ENCODE peak calls at places on chromosomes 6 and 20, in seven cellular contexts. M, E, X, S, O, Z and T are unnamed samples.

GRCh38 chr6:121984956-121985355 is 414.5 kb upstream of the HSF2 start:
- DNase-seq in Z (no peak), X (no peak), O (no peak), M (no peak), E (no peak), S (no peak), T (no peak)

GRCh38 chr20:29443819-29444218 is 1813.6 kb upstream of the DEFB115 start:
- DNase-seq in O (no peak), M (no peak), S (no peak), Z (no peak), X (no peak), E (no peak), T (no peak)

GRCh38 chr6:36546958-36547645 is at the start of gene STK38:
- DNase-seq in O (peak; percentile 99), M (peak; percentile 87), X (peak; percentile 97), S (peak; percentile 84), E (peak; percentile 76), Z (peak; percentile 47), T (peak; percentile 22)

GRCh38 chr20:19659468-19659867 is 98.6 kb upstream of the RIN2 start:
- DNase-seq in Z (no peak), S (no peak), O (no peak), M (no peak), E (no peak), X (no peak), T (no peak)

GRCh38 chr6:138815797-138816528 is 20.1 kb downstream of the ECT2L start:
- DNase-seq in X (no peak), S (peak; percentile 75), Z (peak; percentile 45), M (peak; percentile 78), O (peak; percentile 56), E (peak; percentile 46), T (peak; percentile 46)

GRCh38 chr6:5282191-5282623 is 20.9 kb downstream of the FARS2 start:
- DNase-seq in Z (no peak), O (no peak), E (no peak), X (no peak), M (no peak), S (no peak), T (no peak)

GRCh38 chr6:152984387-152984872 is 1.6 kb upstream of the FBXO5 start:
- DNase-seq in M (no peak), S (no peak), O (no peak), Z (no peak), X (no peak), E (no peak), T (no peak)

GRCh38 chr6:47741807-47742206 is 40.0 kb upstream of the OPN5 start:
- DNase-seq in S (no peak), X (no peak), E (no peak), Z (no peak), M (peak; percentile 44), O (no peak), T (no peak)

GRCh38 chr6:98641929-98642328 is 192.4 kb upstream of the POU3F2 start:
- DNase-seq in E (no peak), X (no peak), S (peak; percentile 5), O (no peak), Z (no peak), M (peak; percentile 46), T (no peak)

GRCh38 chr20:23309781-23310180 is 40.8 kb upstream of the NXT1 start:
- DNase-seq in Z (no peak), E (no peak), M (no peak), O (no peak), X (no peak), S (no peak), T (no peak)

GRCh38 chr6:36469946-36470345 is 27.1 kb downstream of the KCTD20 start:
- DNase-seq in X (no peak), O (no peak), M (no peak), S (no peak), Z (no peak), E (no peak), T (no peak)

DNA sequence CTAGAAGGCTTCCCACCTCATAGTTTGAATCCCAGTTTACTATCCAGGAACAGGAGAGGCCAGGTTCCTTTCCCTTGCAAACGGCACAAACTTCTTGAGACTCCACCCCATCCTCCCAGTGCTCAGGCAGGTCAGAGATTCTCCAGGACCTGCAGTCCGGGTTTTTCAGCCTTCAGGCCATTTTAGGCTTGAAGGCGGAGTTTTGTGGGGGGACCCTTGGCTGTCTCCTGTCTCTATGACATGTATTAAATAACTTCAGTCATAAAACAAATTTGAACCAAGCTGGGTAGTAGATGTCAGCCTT is 230.1 kb downstream of the NFATC2 start:
- DNase-seq in X (no peak), O (no peak), S (no peak), Z (no peak), M (no peak), E (no peak), T (no peak)
- H3K4me3 ChIP-seq in X (no peak overlapping the region), O (no peak overlapping the region), S (no peak overlapping the region), Z (no peak overlapping the region), M (no peak overlapping the region), E (no peak overlapping the region), T (no peak overlapping the region)

DNA sequence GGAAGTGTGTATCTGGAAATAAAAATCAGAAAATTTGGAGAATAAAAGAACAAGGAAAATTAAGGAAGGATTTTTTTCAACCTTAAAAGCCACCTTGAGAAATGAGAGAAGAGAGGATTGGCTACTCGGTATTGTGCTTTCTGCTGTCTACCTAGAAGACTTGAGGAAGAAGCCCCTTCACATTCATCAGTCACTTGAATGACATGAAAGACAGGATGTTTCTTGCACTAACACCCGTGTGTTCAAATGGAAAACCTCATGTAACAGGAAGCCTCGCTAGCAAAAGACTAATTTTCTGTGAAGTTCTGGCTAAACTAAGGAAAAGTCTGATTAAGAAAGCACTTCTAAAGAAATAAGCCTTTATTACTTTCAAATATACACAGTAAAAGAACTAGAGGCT is 70.0 kb downstream of the OLIG3 start:
- DNase-seq in M (no peak), Z (no peak), O (no peak), E (no peak), S (no peak), X (no peak), T (no peak)
- H3K4me3 ChIP-seq in M (no peak overlapping the region), Z (no peak overlapping the region), O (no peak overlapping the region), E (no peak overlapping the region), S (no peak overlapping the region), X (no peak overlapping the region), T (no peak overlapping the region)

GRCh38 chr6:27891300-27891913 is 20.8 kb downstream of the OR2B2 start:
- DNase-seq in Z (no peak), M (no peak), O (no peak), X (no peak), S (no peak), E (no peak), T (no peak)

GRCh38 chr6:27893059-27893835 is 18.9 kb downstream of the OR2B2 start:
- DNase-seq in Z (peak; percentile 93), O (peak; percentile 81), M (peak; percentile 99), X (peak; percentile 80), E (peak; percentile 97), S (peak; percentile 97), T (peak; percentile 98)

GRCh38 chr6:27893836-27894807 is 18.1 kb downstream of the OR2B2 start:
- DNase-seq in X (peak; percentile 88), O (peak; percentile 66), M (peak; percentile 96), S (peak; percentile 94), Z (peak; percentile 86), E (peak; percentile 74), T (peak; percentile 86)

GRCh38 chr6:27890351-27891299 is 21.6 kb downstream of the OR2B2 start:
- DNase-seq in Z (peak; percentile 87), X (peak; percentile 58), M (peak; percentile 96), E (peak; percentile 96), O (peak; percentile 75), S (peak; percentile 93), T (no peak)

DNA sequence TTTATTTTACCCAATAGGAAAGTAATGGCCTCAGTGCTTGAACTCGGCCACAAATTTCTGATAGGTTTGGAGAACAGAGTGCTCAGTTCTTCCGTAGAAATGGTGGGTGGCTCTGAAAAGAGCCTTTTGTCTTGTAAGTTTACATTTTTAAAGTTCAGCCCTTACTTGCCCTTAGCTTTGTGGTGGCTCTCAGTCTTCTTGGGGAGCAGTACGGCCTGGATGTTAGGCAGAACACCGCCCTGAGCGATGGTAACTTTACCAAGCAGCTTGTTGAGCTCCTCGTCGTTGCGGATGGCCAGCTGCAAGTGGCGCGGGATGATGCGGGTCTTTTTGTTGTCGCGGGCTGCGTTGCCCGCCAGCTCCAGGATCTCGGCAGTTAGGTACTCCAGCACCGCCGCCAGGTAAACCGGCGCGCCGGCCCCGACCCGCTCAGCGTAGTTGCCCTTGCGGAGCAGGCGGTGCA is 19.6 kb downstream of the OR2B2 start:
- DNase-seq in E (no peak), X (no peak), Z (no peak), M (no peak), O (no peak), S (no peak), T (no peak)
- H3K4me3 ChIP-seq in E (peak overlapping the region; percentile 67), X (peak overlapping the region; percentile 77), Z (peak overlapping the region; percentile 44), M (peak overlapping the region; percentile 71), O (peak overlapping the region; percentile 75), S (peak overlapping the region; percentile 79), T (peak overlapping the region; percentile 76)

GRCh38 chr20:49985617-49986016 is 2.8 kb downstream of the SNAI1 start:
- DNase-seq in X (no peak), E (no peak), Z (no peak), M (no peak), S (no peak), O (no peak), T (no peak)
- H3K4me3 ChIP-seq in X (peak overlapping the region; percentile 76), E (peak overlapping the region; percentile 94), Z (peak overlapping the region; percentile 20), M (peak overlapping the region; percentile 97), S (peak overlapping the region; percentile 97), O (peak overlapping the region; percentile 76), T (no peak overlapping the region)

GRCh38 chr20:37310951-37311350 is 21.5 kb downstream of the MANBAL start:
- DNase-seq in Z (no peak), M (no peak), X (no peak), E (no peak), O (no peak), S (no peak), T (no peak)
- H3K4me3 ChIP-seq in Z (no peak overlapping the region), M (no peak overlapping the region), X (no peak overlapping the region), E (no peak overlapping the region), O (no peak overlapping the region), S (no peak overlapping the region), T (no peak overlapping the region)

GRCh38 chr6:15504040-15504491 is 158.8 kb downstream of the DTNBP1 start:
- DNase-seq in E (no peak), Z (no peak), O (peak; percentile 46), X (peak; percentile 82), M (peak; percentile 55), S (peak; percentile 33), T (no peak)
- H3K4me3 ChIP-seq in E (peak overlapping the region; percentile 20), Z (no peak overlapping the region), O (peak overlapping the region; percentile 49), X (peak overlapping the region; percentile 50), M (no peak overlapping the region), S (no peak overlapping the region), T (no peak overlapping the region)

GRCh38 chr20:51298141-51298540 is 244.4 kb downstream of the NFATC2 start:
- DNase-seq in E (no peak), Z (no peak), X (no peak), S (no peak), O (no peak), M (no peak), T (no peak)
- H3K4me3 ChIP-seq in E (no peak overlapping the region), Z (no peak overlapping the region), X (no peak overlapping the region), S (no peak overlapping the region), O (no peak overlapping the region), M (no peak overlapping the region), T (no peak overlapping the region)